ENCODE peak calls at places on chromosomes 7 and 10, in seven cellular contexts. S, T, R, U, L, D and M are unnamed samples. For H3K4me1, the result is how much of the 10 kb centered on the place peaks cover.

GRCh38 chr7:90720970-90721768 is 125.0 kb downstream of the CDK14 start:
- DNase-seq in D (peak), S (peak), U (peak), R (no peak), L (no peak), T (no peak), M (no peak)

GRCh38 chr7:90595801-90596683 is at the start of gene CDK14:
- DNase-seq in S (peak), T (peak), R (no peak), L (peak), D (peak), U (peak), M (peak)

GRCh38 chr10:11178606-11179221 is 161.0 kb downstream of the CELF2 start:
- DNase-seq in D (no peak), U (peak), T (no peak), R (no peak), L (peak), S (peak), M (no peak)

GRCh38 chr7:40765633-40766032 is 630.8 kb downstream of the SUGCT start:
- DNase-seq in S (no peak), T (no peak), U (no peak), L (no peak), R (no peak), D (no peak), M (no peak)

GRCh38 chr7:30206466-30206865 is 71.7 kb downstream of the MTURN start:
- DNase-seq in T (no peak), L (no peak), S (no peak), U (no peak), D (no peak), R (peak), M (peak)

GRCh38 chr10:96368971-96369370 is 10.2 kb upstream of the OPALIN start:
- DNase-seq in U (no peak), D (no peak), R (no peak), L (no peak), S (no peak), T (no peak), M (no peak)

GRCh38 chr10:45471531-45472310 is 97.7 kb downstream of the ALOX5 start:
- DNase-seq in R (no peak), T (no peak), U (no peak), S (no peak), D (no peak), L (no peak), M (no peak)

GRCh38 chr7:121505021-121505420 is 108.9 kb upstream of the FAM3C start:
- DNase-seq in D (no peak), S (no peak), T (no peak), R (peak), L (no peak), U (no peak), M (no peak)

GRCh38 chr7:39417642-39418041 is 148.6 kb upstream of the YAE1 start:
- DNase-seq in S (no peak), T (no peak), D (no peak), L (no peak), R (no peak), U (no peak), M (no peak)

GRCh38 chr10:84329094-84329611 is 764 bp downstream of the CCSER2 start:
- DNase-seq in U (peak), S (no peak), T (no peak), R (no peak), L (peak), D (no peak), M (no peak)

GRCh38 chr10:70932415-70933196 is 44.2 kb upstream of the PCBD1 start:
- DNase-seq in L (no peak), D (peak), S (no peak), U (no peak), R (no peak), T (no peak), M (no peak)

GRCh38 chr10:11335167-11335652 is 276.2 kb downstream of the USP6NL start:
- DNase-seq in D (no peak), L (no peak), U (no peak), R (no peak), T (no peak), S (no peak), M (peak)

GRCh38 chr7:94696981-94697670 is 41.2 kb upstream of the SGCE start:
- DNase-seq in S (peak), D (peak), R (peak), L (no peak), U (peak), T (no peak), M (peak)

GRCh38 chr7:101816499-101817030 is 861 bp upstream of the CUX1 start:
- DNase-seq in R (no peak), D (peak), U (peak), S (peak), T (no peak), L (no peak), M (no peak)

GRCh38 chr10:44325157-44325556 is 59.7 kb downstream of the CXCL12 start:
- DNase-seq in U (no peak), D (no peak), R (no peak), S (peak), T (no peak), L (no peak), M (peak)

GRCh38 chr7:12321248-12321647 is 82.4 kb downstream of the VWDE start:
- DNase-seq in R (no peak), T (no peak), D (no peak), L (no peak), S (no peak), U (no peak), M (no peak)

GRCh38 chr7:100431286-100431735 is 1.7 kb downstream of the MEPCE start:
- DNase-seq in L (no peak), T (no peak), U (no peak), S (no peak), R (no peak), D (peak), M (no peak)

GRCh38 chr7:135414208-135414607 is 95.7 kb downstream of the CNOT4 start:
- DNase-seq in R (no peak), S (no peak), L (no peak), D (no peak), T (no peak), U (no peak), M (no peak)

GRCh38 chr10:35413985-35414861 is 77.9 kb downstream of the CCNY start:
- DNase-seq in T (no peak), R (no peak), U (no peak), L (peak), S (no peak), D (peak), M (no peak)

GRCh38 chr10:79559726-79560125 is 481 bp downstream of the SFTPA2 start:
- DNase-seq in D (no peak), T (no peak), S (no peak), R (no peak), U (no peak), L (no peak), M (no peak)

GRCh38 chr7:87331687-87332256 is 13.7 kb upstream of the CROT start:
- DNase-seq in R (no peak), S (no peak), D (no peak), L (no peak), T (no peak), U (no peak), M (no peak)

GRCh38 chr7:55623617-55624016 is 51.3 kb upstream of the VOPP1 start:
- DNase-seq in D (no peak), T (no peak), U (no peak), S (no peak), L (no peak), R (no peak), M (no peak)

GRCh38 chr7:134954197-134955082 is 31.9 kb upstream of the AGBL3 start:
- DNase-seq in R (peak), U (no peak), D (no peak), T (no peak), L (no peak), S (no peak), M (no peak)

GRCh38 chr10:97169911-97170693 is 15.7 kb downstream of the SLIT1 start:
- DNase-seq in D (no peak), L (no peak), T (no peak), U (peak), S (peak), R (no peak), M (peak)

GRCh38 chr10:100562806-100563293 is 27.1 kb downstream of the HIF1AN start:
- DNase-seq in U (no peak), L (no peak), T (no peak), D (no peak), S (no peak), R (no peak), M (no peak)

GRCh38 chr7:85111761-85112160 is 75.1 kb downstream of the SEMA3D start:
- DNase-seq in L (no peak), T (no peak), D (no peak), S (no peak), R (no peak), U (no peak), M (no peak)

GRCh38 chr10:103044942-103045489 is 126.9 kb downstream of the CNNM2 start:
- DNase-seq in D (no peak), L (no peak), R (no peak), T (no peak), U (no peak), S (no peak), M (no peak)

GRCh38 chr7:18495412-18496335 is at the start of gene HDAC9:
- DNase-seq in L (no peak), T (no peak), R (no peak), U (peak), S (no peak), D (no peak), M (no peak)

GRCh38 chr7:139720705-139721231 is 57.0 kb downstream of the HIPK2 start:
- DNase-seq in R (no peak), L (no peak), U (no peak), S (peak), T (no peak), D (no peak), M (no peak)

GRCh38 chr10:99403674-99404073 is 26.8 kb downstream of the GOT1 start:
- DNase-seq in T (no peak), U (no peak), S (no peak), R (no peak), D (no peak), L (no peak), M (no peak)

GRCh38 chr7:103447073-103447960 is 1.3 kb upstream of the SLC26A5 start:
- DNase-seq in L (no peak), D (no peak), U (peak), R (no peak), S (peak), T (no peak), M (peak)

GRCh38 chr10:4053940-4054339 is 268.9 kb upstream of the KLF6 start:
- DNase-seq in U (no peak), S (no peak), T (no peak), D (no peak), R (no peak), L (no peak), M (no peak)

GRCh38 chr7:137696376-137696775 is 150.4 kb downstream of the DGKI start:
- DNase-seq in U (no peak), L (no peak), S (no peak), D (no peak), R (no peak), T (no peak), M (no peak)

GRCh38 chr7:2698581-2699288 is 10.7 kb downstream of the AMZ1 start:
- DNase-seq in R (no peak), U (no peak), D (no peak), S (no peak), L (peak), T (no peak), M (no peak)

GRCh38 chr10:50362547-50363125 is 111.3 kb upstream of the ASAH2 start:
- DNase-seq in U (no peak), D (no peak), S (no peak), L (no peak), T (no peak), R (peak), M (no peak)

GRCh38 chr10:44990302-44990655 is 10.4 kb upstream of the ZNF22 start:
- DNase-seq in U (no peak), R (no peak), D (peak), T (no peak), L (no peak), S (no peak), M (peak)

GRCh38 chr10:60726253-60726652 is 52.0 kb upstream of the CDK1 start:
- DNase-seq in S (no peak), R (no peak), L (no peak), D (no peak), U (no peak), T (no peak), M (no peak)

GRCh38 chr10:49054753-49055152 is 60.6 kb downstream of the VSTM4 start:
- DNase-seq in S (no peak), U (no peak), L (no peak), D (no peak), T (no peak), R (no peak), M (peak)
- H3K4me1 ChIP-seq in S (under half), U (half or more), L (under half), D (under half), T (under half), R (under half), M (under half)

DNA sequence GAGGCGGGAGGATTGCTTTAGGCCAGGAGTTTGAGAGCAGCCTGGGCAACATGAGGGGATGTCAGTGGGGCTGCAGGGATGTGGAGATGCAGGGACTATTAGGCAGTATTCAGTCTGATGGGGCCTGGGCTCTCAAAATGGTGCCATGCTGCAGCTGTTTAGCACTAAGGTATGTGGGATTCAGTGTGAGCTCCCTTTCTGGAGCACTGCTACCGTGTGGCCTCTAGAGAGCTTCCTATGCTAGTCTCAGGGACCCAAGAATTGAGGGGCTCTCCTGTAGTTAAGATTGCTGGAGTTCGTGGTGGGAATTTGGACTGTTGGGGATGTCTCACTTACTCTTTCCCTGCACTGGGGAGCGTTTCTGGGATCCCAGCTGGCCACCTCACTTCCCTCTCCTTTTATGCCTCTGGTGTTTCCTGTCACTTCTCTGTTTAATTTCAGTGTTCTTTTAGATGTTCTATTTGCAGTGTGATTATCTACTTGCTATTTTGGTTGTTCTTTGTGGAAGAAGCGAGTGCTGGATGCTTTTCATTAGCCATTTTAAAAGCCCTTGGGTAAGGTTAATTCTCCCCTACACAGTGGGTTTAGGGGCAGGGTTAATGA is 23.4 kb downstream of the LSMEM1 start:
- DNase-seq in S (no peak), R (no peak), L (no peak), T (no peak), U (no peak), D (no peak), M (no peak)
- TF ChIP-seq CTCF in S (no peak), R (no peak), L (no peak), T (no peak), U (no peak), D (no peak), M (no peak)

GRCh38 chr10:30491204-30491603 is 57.2 kb downstream of the MAP3K8 start:
- DNase-seq in D (no peak), S (no peak), U (no peak), T (no peak), R (no peak), L (no peak), M (no peak)

GRCh38 chr10:30494558-30494957 is 60.6 kb downstream of the MAP3K8 start:
- DNase-seq in R (no peak), S (no peak), T (no peak), U (no peak), L (no peak), D (no peak), M (no peak)

GRCh38 chr10:30495687-30496086 is 61.7 kb downstream of the MAP3K8 start:
- DNase-seq in L (no peak), U (no peak), T (no peak), R (no peak), D (no peak), S (no peak), M (no peak)

GRCh38 chr10:30491832-30492530 is 58.0 kb downstream of the MAP3K8 start:
- DNase-seq in U (no peak), T (no peak), S (no peak), R (no peak), D (no peak), L (no peak), M (no peak)

GRCh38 chr10:30493609-30494530 is 59.9 kb downstream of the MAP3K8 start:
- DNase-seq in U (peak), S (no peak), R (no peak), T (no peak), D (peak), L (no peak), M (peak)
- H3K4me1 ChIP-seq in U (under half), S (under half), R (under half), T (under half), D (under half), L (under half), M (under half)

GRCh38 chr7:16718111-16718656 is 35.4 kb upstream of the TSPAN13 start:
- DNase-seq in S (no peak), R (no peak), U (no peak), D (no peak), T (no peak), L (no peak), M (no peak)
- TF ChIP-seq CTCF in S (no peak), R (no peak), U (no peak), D (no peak), T (no peak), L (no peak), M (no peak)

DNA sequence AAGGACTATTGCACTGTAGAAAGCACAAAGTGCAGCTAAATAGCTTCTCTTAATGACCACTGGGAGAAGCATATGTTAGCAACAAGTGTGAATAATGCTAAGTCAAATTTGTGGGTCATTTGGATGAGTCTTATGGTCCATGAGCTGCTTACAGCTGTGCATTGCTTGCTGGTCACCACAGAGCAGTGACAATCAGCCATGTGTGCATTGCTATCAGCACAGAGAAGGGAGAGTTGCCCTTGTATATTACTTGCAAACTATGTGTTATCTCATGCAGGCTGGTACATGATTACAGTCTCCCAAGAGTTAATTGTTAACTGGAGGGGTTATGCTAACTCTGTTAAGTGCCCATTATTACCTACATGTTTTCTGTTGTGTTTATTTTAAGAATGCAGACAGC is 25.7 kb downstream of the MRPS33 start:
- DNase-seq in T (no peak), U (no peak), D (no peak), R (no peak), S (no peak), L (no peak), M (no peak)
- H3K4me1 ChIP-seq in T (under half), U (under half), D (under half), R (under half), S (under half), L (under half), M (under half)

GRCh38 chr7:142790565-142790964 is 19.8 kb downstream of the PRSS2 start:
- DNase-seq in L (no peak), R (no peak), U (no peak), S (no peak), D (no peak), T (no peak), M (no peak)
- TF ChIP-seq CTCF in L (no peak), R (no peak), U (no peak), S (no peak), D (no peak), T (no peak), M (no peak)

GRCh38 chr7:26200444-26201260 is at the start of gene HNRNPA2B1:
- DNase-seq in L (peak), D (peak), R (peak), U (peak), S (peak), T (peak), M (peak)
- H3K4me1 ChIP-seq in L (under half), D (under half), R (under half), U (half or more), S (under half), T (under half), M (under half)